ENCODE peak calls at places on chromosomes 7 and 10, in five cellular contexts. H is hepatocyte, Q is OCI-LY7, L is HCT116, R is MM.1S. B is an unnamed sample. For H3K4me1, the result is how much of the 10 kb centered on the place peaks cover.

GRCh38 chr7:69388462-69389137 is 209.7 kb upstream of the AUTS2 start:
- DNase-seq in Q (no peak), L (no peak), H (no peak), R (no peak), B (no peak)

GRCh38 chr7:29606287-29606721 is 42.7 kb downstream of the PRR15 start:
- DNase-seq in H (peak), L (no peak), R (no peak), Q (no peak), B (no peak)

GRCh38 chr10:7659560-7659959 is 7.2 kb downstream of the ITIH5 start:
- DNase-seq in R (no peak), Q (no peak), H (peak), L (no peak), B (no peak)

GRCh38 chr10:127739908-127740307 is 2.9 kb downstream of the FOXI2 start:
- DNase-seq in R (no peak), H (no peak), Q (no peak), L (no peak), B (no peak)

GRCh38 chr10:124616040-124616835 is 127.9 kb downstream of the FAM53B start:
- DNase-seq in R (no peak), L (no peak), Q (no peak), H (no peak), B (no peak)

GRCh38 chr10:102917314-102917961 is 656 bp upstream of the CNNM2 start:
- DNase-seq in R (peak), Q (peak), H (peak), L (peak), B (peak)

GRCh38 chr7:8070451-8071180 is 102.0 kb downstream of the GLCCI1 start:
- DNase-seq in H (no peak), Q (no peak), R (no peak), L (no peak), B (no peak)

GRCh38 chr10:89395141-89395540 is 2.7 kb downstream of the IFIT1 start:
- DNase-seq in Q (no peak), H (no peak), R (no peak), L (no peak), B (no peak)

GRCh38 chr10:101453791-101454718 is 100.1 kb downstream of the BTRC start:
- DNase-seq in H (no peak), R (no peak), Q (no peak), L (no peak), B (no peak)

GRCh38 chr10:59229451-59229850 is 53.0 kb downstream of the PHYHIPL start:
- DNase-seq in H (no peak), Q (no peak), R (no peak), L (no peak), B (no peak)
- H3K4me1 ChIP-seq in H (under half), Q (under half), R (under half), L (under half), B (under half)

GRCh38 chr10:106474891-106475290 is 689.6 kb downstream of the SORCS1 start:
- DNase-seq in L (no peak), R (no peak), H (no peak), Q (no peak), B (no peak)

GRCh38 chr10:106481598-106481997 is 682.9 kb downstream of the SORCS1 start:
- DNase-seq in Q (no peak), H (no peak), L (no peak), R (no peak), B (no peak)

DNA sequence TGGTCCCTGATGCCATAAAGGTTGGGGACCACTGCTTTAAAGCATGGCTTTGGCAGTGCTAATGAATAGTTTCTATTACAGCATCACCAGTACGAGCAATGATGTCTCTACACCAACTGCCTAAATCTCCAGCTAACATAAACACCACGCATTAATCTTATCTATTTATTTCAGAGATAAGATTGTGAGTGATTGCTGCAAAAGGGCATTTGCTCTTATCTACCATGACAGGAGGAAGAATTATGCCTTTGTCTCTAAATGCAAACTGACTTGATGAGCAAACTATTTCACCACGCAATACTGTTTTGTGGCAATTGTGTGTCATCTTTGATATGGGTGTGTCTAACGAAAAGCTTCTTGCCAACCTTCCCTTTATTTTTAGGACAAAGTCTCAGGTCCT is 684.9 kb downstream of the SORCS1 start:
- DNase-seq in R (no peak), L (no peak), Q (no peak), H (no peak), B (no peak)
- TF ChIP-seq EZH2phosphoT487 in R (no peak), L (no peak), Q (no peak), H (no peak), B (no peak)

GRCh38 chr10:19683965-19684364 is 132.3 kb upstream of the PLXDC2 start:
- DNase-seq in L (no peak), H (no peak), Q (no peak), R (no peak), B (no peak)
- TF ChIP-seq CTCF in L (no peak), H (peak), Q (peak), R (no peak), B (peak)

GRCh38 chr7:87878208-87878735 is 2.0 kb downstream of the DBF4 start:
- DNase-seq in L (no peak), R (no peak), Q (no peak), H (no peak), B (no peak)

GRCh38 chr7:87875151-87876039 is 765 bp downstream of the SLC25A40 start:
- DNase-seq in L (no peak), H (no peak), R (peak), Q (peak), B (peak)

GRCh38 chr7:87877641-87878040 is 1.3 kb downstream of the DBF4 start:
- DNase-seq in L (no peak), Q (no peak), H (no peak), R (peak), B (no peak)

GRCh38 chr7:87876040-87876758 is at the start of the genes DBF4 and SLC25A40:
- DNase-seq in L (peak), R (peak), H (peak), Q (peak), B (peak)

GRCh38 chr7:87876759-87877234 is 504 bp downstream of the DBF4 start:
- DNase-seq in R (peak), H (peak), L (no peak), Q (peak), B (peak)
- H3K4me1 ChIP-seq in R (under half), H (under half), L (under half), Q (under half), B (under half)

DNA sequence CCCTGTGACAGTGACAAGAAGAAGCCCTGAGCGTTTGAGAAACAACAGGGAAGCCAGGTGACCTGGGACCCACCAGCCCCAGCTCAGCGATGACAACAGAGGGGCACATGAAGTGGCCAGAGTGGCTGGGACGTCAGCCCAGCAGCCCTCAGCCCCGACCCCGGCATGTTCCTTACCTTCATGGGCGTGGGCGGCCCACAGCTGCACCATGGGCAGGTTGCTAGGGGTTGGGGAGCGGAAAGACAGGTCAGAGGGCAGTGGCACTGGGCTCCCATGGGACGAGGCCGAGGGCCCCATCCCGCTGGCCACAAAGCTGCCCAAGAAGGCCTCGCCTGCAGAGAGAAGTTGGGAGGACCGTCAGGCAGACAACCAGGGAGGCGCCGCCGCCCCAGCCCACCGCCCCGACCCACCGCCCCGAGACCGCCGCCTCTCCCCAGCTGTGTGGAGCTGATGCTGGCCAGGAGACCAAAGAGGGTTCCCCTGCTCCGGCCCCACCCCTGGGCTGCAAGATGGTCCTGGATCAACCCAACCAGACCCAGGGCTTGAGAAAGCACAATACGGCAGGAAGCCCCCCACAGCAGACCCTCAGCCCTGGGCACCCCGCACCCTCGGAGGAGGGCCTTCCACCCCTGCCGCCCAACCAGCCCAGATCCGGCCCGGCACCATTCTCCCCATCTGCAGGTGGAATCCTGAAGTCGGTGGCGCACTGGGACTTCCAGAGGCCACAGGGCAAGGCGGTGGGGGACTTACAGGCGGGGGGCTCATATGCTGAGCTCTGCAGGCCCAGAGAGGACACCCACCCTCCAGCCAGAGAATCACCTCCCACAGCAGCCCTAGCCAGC is 29.1 kb downstream of the TNRC18 start:
- DNase-seq in H (peak), R (no peak), L (no peak), Q (no peak), B (no peak)
- TF ChIP-seq EZH2phosphoT487 in H (no peak), R (no peak), L (no peak), Q (no peak), B (no peak)

GRCh38 chr10:35218339-35218955 is 91.8 kb downstream of the CREM start:
- DNase-seq in R (peak), Q (peak), H (peak), L (peak), B (peak)
- TF ChIP-seq CTCF in R (peak), Q (peak), H (peak), L (peak), B (peak)

GRCh38 chr7:139044813-139045794 is 9.3 kb upstream of the ZC3HAV1L start:
- DNase-seq in R (peak), H (no peak), L (no peak), Q (no peak), B (no peak)
- H3K4me1 ChIP-seq in R (under half), H (under half), L (under half), Q (under half), B (under half)

GRCh38 chr7:159027091-159027802 is 117.4 kb downstream of the VIPR2 start:
- DNase-seq in L (no peak), R (no peak), H (peak), Q (no peak), B (peak)
- TF ChIP-seq EZH2phosphoT487 in L (no peak), R (no peak), H (no peak), Q (no peak), B (no peak)